ENCODE peak calls at places on chromosomes 6 and 20, in eight cellular contexts. Z, E, F, X, P, W, V and K are unnamed samples.

GRCh38 chr6:134052776-134053120 is 324 bp upstream of the SLC2A12 start:
- DNase-seq in Z (no peak), X (no peak), W (no peak), F (no peak), V (no peak), P (no peak), E (no peak), K (no peak)

GRCh38 chr6:81759782-81760181 is 7.3 kb upstream of the TENT5A start:
- DNase-seq in X (no peak), V (peak), E (peak), P (peak), Z (no peak), F (no peak), W (no peak), K (no peak)

GRCh38 chr6:138387577-138388368 is 10.1 kb downstream of the SMIM28 start:
- DNase-seq in E (no peak), X (no peak), Z (no peak), W (no peak), P (no peak), V (no peak), F (no peak), K (no peak)

GRCh38 chr20:47748851-47749250 is 36.4 kb downstream of the SULF2 start:
- DNase-seq in P (no peak), F (no peak), E (no peak), W (no peak), Z (no peak), X (no peak), V (no peak), K (no peak)

GRCh38 chr6:5582758-5583157 is 321.4 kb downstream of the FARS2 start:
- DNase-seq in E (peak), P (no peak), W (no peak), X (no peak), Z (no peak), V (no peak), F (no peak), K (no peak)

GRCh38 chr6:121590438-121590837 is 155.0 kb downstream of the GJA1 start:
- DNase-seq in P (no peak), Z (no peak), W (no peak), F (no peak), V (peak), X (no peak), E (peak), K (no peak)

GRCh38 chr6:136657629-136658028 is 107.4 kb upstream of the MAP7 start:
- DNase-seq in V (peak), F (no peak), W (no peak), X (no peak), E (peak), Z (peak), P (no peak), K (no peak)

GRCh38 chr20:15949391-15949790 is 623.9 kb downstream of the KIF16B start:
- DNase-seq in Z (no peak), P (no peak), X (no peak), W (no peak), V (no peak), E (no peak), F (no peak), K (no peak)

GRCh38 chr6:167153523-167153959 is 4.2 kb downstream of the GPR31 start:
- DNase-seq in Z (no peak), P (peak), E (no peak), X (no peak), V (peak), F (no peak), W (no peak), K (no peak)

GRCh38 chr20:2691663-2692035 is 931 bp upstream of the EBF4 start:
- DNase-seq in W (no peak), X (no peak), P (no peak), F (no peak), V (no peak), E (no peak), Z (no peak), K (no peak)